ENCODE peak calls at places on chromosomes 7 and 10, in six cellular contexts. U is H9, G is IMR-90, L is H1, N is mesenchymal stem cell, W is trophoblast cell. V is an unnamed sample.

GRCh38 chr7:158247758-158248487 is 339.7 kb downstream of the PTPRN2 start:
- DNase-seq in L (no peak), N (no peak), G (no peak), U (peak), W (no peak), V (no peak)

GRCh38 chr7:20514364-20514763 is 101.1 kb upstream of the ABCB5 start:
- DNase-seq in W (peak), N (peak), G (no peak), L (no peak), U (no peak), V (no peak)

GRCh38 chr10:73819513-73820093 is 8.2 kb upstream of the NDST2 start:
- DNase-seq in L (peak), U (peak), N (no peak), W (no peak), G (peak), V (no peak)

GRCh38 chr7:158075633-158076001 is 512.0 kb downstream of the PTPRN2 start:
- DNase-seq in N (no peak), G (no peak), W (no peak), U (no peak), L (no peak), V (no peak)

GRCh38 chr7:112049555-112049954 is 156.6 kb downstream of the DOCK4 start:
- DNase-seq in U (no peak), L (no peak), W (no peak), G (no peak), N (no peak), V (no peak)

GRCh38 chr10:55146032-55146431 is 345.0 kb upstream of the PCDH15 start:
- DNase-seq in U (no peak), W (no peak), G (no peak), N (peak), L (no peak), V (no peak)

GRCh38 chr7:54864718-54865117 is 105.7 kb upstream of the SEC61G start:
- DNase-seq in N (peak), W (no peak), G (peak), U (no peak), L (no peak), V (no peak)

GRCh38 chr7:44286618-44287487 is 38.5 kb downstream of the CAMK2B start:
- DNase-seq in N (no peak), W (no peak), L (peak), G (no peak), U (peak), V (no peak)

GRCh38 chr7:157442993-157443831 is 106.4 kb downstream of the DNAJB6 start:
- DNase-seq in U (no peak), L (peak), W (no peak), N (no peak), G (no peak), V (no peak)

GRCh38 chr10:132489053-132489703 is 48.4 kb upstream of the INPP5A start:
- DNase-seq in G (peak), N (no peak), U (peak), L (no peak), W (no peak), V (no peak)

GRCh38 chr10:69750011-69750373 is 51.7 kb upstream of the COL13A1 start:
- DNase-seq in L (no peak), W (no peak), G (no peak), N (no peak), U (no peak), V (no peak)

GRCh38 chr10:116866987-116867595 is 17.8 kb downstream of the ENO4 start:
- DNase-seq in G (peak), W (no peak), L (no peak), N (peak), U (no peak), V (no peak)

GRCh38 chr7:16847381-16847860 is 34.4 kb downstream of the AGR3 start:
- DNase-seq in N (no peak), W (peak), L (no peak), G (peak), U (no peak), V (no peak)

GRCh38 chr7:116330961-116331360 is 120.6 kb downstream of the TES start:
- DNase-seq in W (no peak), U (no peak), N (no peak), L (no peak), G (peak), V (no peak)

GRCh38 chr7:79386688-79387422 is 66.6 kb downstream of the MAGI2 start:
- DNase-seq in L (no peak), U (no peak), N (peak), W (peak), G (peak), V (no peak)

GRCh38 chr10:92799591-92799990 is 48.7 kb upstream of the EXOC6 start:
- DNase-seq in L (no peak), W (no peak), N (peak), G (peak), U (no peak), V (no peak)

GRCh38 chr7:127650842-127651555 is 995 bp upstream of the SND1 start:
- DNase-seq in N (peak), U (peak), W (peak), L (no peak), G (peak), V (no peak)

GRCh38 chr7:44466300-44467216 is 23.9 kb downstream of the NUDCD3 start:
- DNase-seq in N (peak), G (peak), W (no peak), L (no peak), U (no peak), V (no peak)

GRCh38 chr7:112510032-112510742 is 29.4 kb downstream of the LSMEM1 start:
- DNase-seq in N (peak), L (no peak), U (no peak), G (peak), W (peak), V (no peak)

GRCh38 chr7:134366481-134366880 is 49.8 kb upstream of the SLC35B4 start:
- DNase-seq in L (no peak), U (no peak), W (no peak), N (no peak), G (no peak), V (no peak)

GRCh38 chr10:30141366-30141886 is 82.0 kb upstream of the JCAD start:
- DNase-seq in G (no peak), N (no peak), U (no peak), L (no peak), W (no peak), V (no peak)

GRCh38 chr7:131897016-131897789 is 340.8 kb upstream of the PODXL start:
- DNase-seq in L (no peak), U (peak), N (peak), W (no peak), G (peak), V (no peak)

GRCh38 chr10:120761951-120762350 is 89.2 kb upstream of the WDR11 start:
- DNase-seq in N (no peak), G (no peak), L (no peak), W (peak), U (no peak), V (no peak)

GRCh38 chr10:58967551-58968418 is 208.7 kb upstream of the PHYHIPL start:
- DNase-seq in N (peak), W (peak), G (no peak), U (peak), L (peak), V (peak)

GRCh38 chr7:74365320-74366022 is 76.3 kb downstream of the CLIP2 start:
- DNase-seq in L (peak), N (peak), U (peak), G (peak), W (peak), V (peak)

GRCh38 chr7:36746347-36746746 is 22.1 kb upstream of the AOAH start:
- DNase-seq in U (no peak), L (no peak), W (peak), N (peak), G (peak), V (no peak)

GRCh38 chr7:270351-270983 is 19.5 kb upstream of the FOXL3 start:
- DNase-seq in W (no peak), U (no peak), N (no peak), L (no peak), G (no peak), V (no peak)

GRCh38 chr7:64849250-64849923 is 53.7 kb upstream of the ZNF273 start:
- DNase-seq in W (no peak), G (peak), L (no peak), N (no peak), U (no peak), V (no peak)

GRCh38 chr10:511101-511848 is 178.2 kb downstream of the DIP2C start:
- DNase-seq in N (peak), W (peak), L (peak), U (peak), G (peak), V (peak)

GRCh38 chr7:21923663-21924062 is 22.0 kb downstream of the CDCA7L start:
- DNase-seq in L (no peak), W (no peak), G (peak), U (no peak), N (no peak), V (peak)

GRCh38 chr10:102859911-102860310 is 5.9 kb downstream of the BORCS7 start:
- DNase-seq in G (no peak), W (no peak), U (peak), N (no peak), L (no peak), V (no peak)

GRCh38 chr10:30247704-30248103 is 101.4 kb downstream of the MTPAP start:
- DNase-seq in L (no peak), U (no peak), N (no peak), W (peak), G (no peak), V (no peak)

GRCh38 chr10:314871-315270 is 179.6 kb downstream of the ZMYND11 start:
- DNase-seq in U (no peak), W (no peak), G (peak), N (peak), L (no peak), V (no peak)

GRCh38 chr7:33039257-33039904 is 23.2 kb downstream of the NT5C3A start:
- DNase-seq in L (no peak), U (no peak), G (no peak), W (no peak), N (peak), V (no peak)

GRCh38 chr7:131995324-131995723 is 438.9 kb upstream of the PODXL start:
- DNase-seq in U (no peak), G (no peak), L (no peak), N (no peak), W (no peak), V (no peak)

GRCh38 chr7:132300599-132300998 is 275.7 kb downstream of the PLXNA4 start:
- DNase-seq in U (no peak), W (no peak), G (no peak), L (no peak), N (no peak), V (no peak)

GRCh38 chr7:105652359-105652993 is 71.2 kb upstream of the EFCAB10 start:
- DNase-seq in N (peak), G (peak), W (peak), L (peak), U (peak), V (peak)
- H3K14ac ChIP-seq in N (no peak), G (no peak), W (no peak), L (no peak), U (no peak), V (no peak)

DNA sequence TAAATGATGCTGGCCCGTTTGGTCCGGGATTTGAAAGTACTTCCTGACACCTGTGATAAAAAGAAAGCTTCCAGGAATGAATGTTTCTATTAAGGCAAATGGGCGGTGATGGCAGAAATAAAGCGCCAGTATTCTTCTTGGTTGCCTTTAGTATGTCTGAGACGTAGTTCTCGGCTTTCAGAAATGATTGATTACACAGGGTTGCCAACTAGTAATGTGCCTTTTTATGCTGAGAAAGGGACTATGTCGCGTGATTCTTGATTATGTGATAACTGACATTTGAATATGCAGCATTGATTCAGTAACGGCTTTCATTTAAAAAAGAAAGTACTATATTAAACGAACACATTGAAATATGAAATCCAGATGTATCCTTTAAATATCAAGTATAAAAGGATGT is 13.9 kb downstream of the ZRANB1 start:
- DNase-seq in U (no peak), W (no peak), G (no peak), L (no peak), N (no peak), V (no peak)
- H4K91ac ChIP-seq in U (no peak), W (no peak), G (no peak), L (no peak), N (no peak), V (no peak)

GRCh38 chr10:44994752-44995530 is 5.8 kb upstream of the ZNF22 start:
- DNase-seq in W (peak), U (no peak), L (peak), N (no peak), G (no peak), V (no peak)

GRCh38 chr10:44997105-44997748 is 3.5 kb upstream of the ZNF22 start:
- DNase-seq in U (no peak), L (no peak), G (no peak), N (no peak), W (no peak), V (no peak)

GRCh38 chr10:44995914-44996633 is 4.6 kb upstream of the ZNF22 start:
- DNase-seq in W (peak), G (peak), N (peak), L (peak), U (no peak), V (no peak)

GRCh38 chr10:44993922-44994751 is 6.6 kb upstream of the ZNF22 start:
- DNase-seq in W (peak), L (no peak), G (peak), U (no peak), N (peak), V (no peak)

GRCh38 chr10:44995581-44995913 is 5.2 kb upstream of the ZNF22 start:
- DNase-seq in G (no peak), L (no peak), U (no peak), W (no peak), N (no peak), V (no peak)
- H3K14ac ChIP-seq in G (peak), L (no peak), U (no peak), W (no peak), N (no peak), V (no peak)

GRCh38 chr7:142097571-142097970 is 13.9 kb upstream of the MGAM2 start:
- DNase-seq in G (no peak), N (no peak), U (no peak), W (peak), L (no peak), V (no peak)

GRCh38 chr7:142098004-142098403 is 13.5 kb upstream of the MGAM2 start:
- DNase-seq in G (no peak), W (no peak), N (no peak), U (no peak), L (no peak), V (no peak)

GRCh38 chr7:142104550-142105527 is 6.7 kb upstream of the MGAM2 start:
- DNase-seq in N (no peak), W (peak), G (no peak), U (no peak), L (no peak), V (no peak)

GRCh38 chr7:142094861-142095260 is 16.7 kb upstream of the MGAM2 start:
- DNase-seq in W (no peak), U (no peak), G (no peak), L (no peak), N (no peak), V (no peak)

GRCh38 chr7:142100634-142101033 is 10.9 kb upstream of the MGAM2 start:
- DNase-seq in W (no peak), U (no peak), G (no peak), N (no peak), L (no peak), V (no peak)
- H4K91ac ChIP-seq in W (no peak), U (no peak), G (no peak), N (no peak), L (no peak), V (no peak)

V was measured in neuronal stem cell.